ENCODE peak calls at places on chromosomes 13 and 19, in four cellular contexts. U is mesothelial cell of epicardium; O is activated CD4-positive, alpha-beta T cell treated with anti-CD3 and anti-CD28 coated beads for 1 hour; V is AG09319. D is an unnamed sample.

GRCh38 chr13:80265348-80265747 is 75.6 kb downstream of the SPRY2 start:
- DNase-seq in U (no peak), O (no peak), V (no peak), D (no peak)

GRCh38 chr19:48372904-48373303 is 8.7 kb downstream of the SYNGR4 start:
- DNase-seq in U (no peak), O (no peak), V (no peak), D (no peak)

GRCh38 chr19:29631450-29631849 is 25.4 kb downstream of the POP4 start:
- DNase-seq in U (no peak), O (no peak), V (no peak), D (no peak)

GRCh38 chr13:43127827-43128226 is 104.4 kb downstream of the DNAJC15 start:
- DNase-seq in U (no peak), O (no peak), V (no peak), D (no peak)

GRCh38 chr19:3750211-3750610 is 11.3 kb downstream of the APBA3 start:
- DNase-seq in U (no peak), O (no peak), V (no peak), D (no peak)

GRCh38 chr19:55111238-55111831 is 6.1 kb downstream of the PPP1R12C start:
- DNase-seq in U (no peak), O (no peak), V (no peak), D (no peak)

GRCh38 chr13:112545866-112546265 is 42.1 kb downstream of the TUBGCP3 start:
- DNase-seq in U (no peak), O (no peak), V (peak), D (peak)

GRCh38 chr19:2711175-2711936 is 8.9 kb upstream of the GNG7 start:
- DNase-seq in U (no peak), O (no peak), V (no peak), D (peak)

GRCh38 chr13:100608906-100609305 is 20.3 kb upstream of the GGACT start:
- DNase-seq in U (no peak), O (no peak), V (no peak), D (no peak)

GRCh38 chr19:49425922-49426592 is 869 bp downstream of the GFY start:
- DNase-seq in U (no peak), O (no peak), V (no peak), D (no peak)

GRCh38 chr19:2282062-2282861 is at the start of gene PEAK3:
- DNase-seq in U (no peak), O (no peak), V (no peak), D (no peak)

GRCh38 chr19:2507109-2507508 is 31.2 kb downstream of the GADD45B start:
- DNase-seq in U (no peak), O (no peak), V (no peak), D (no peak)

GRCh38 chr13:97384366-97384765 is 49.6 kb upstream of the RAP2A start:
- DNase-seq in U (no peak), O (no peak), V (no peak), D (no peak)